ENCODE peak calls at places on chromosomes 11 and 22, in eight cellular contexts. One of them, this sample, is unnamed.

GRCh38 chr11:27420722-27421572 is 51.6 kb downstream of the LGR4 start:
- DNase-seq in uterus: no peak
- DNase-seq in esophagus squamous epithelium: no peak
- DNase-seq in spleen: no peak
- DNase-seq in lower leg skin: no peak
- DNase-seq in prostate gland: no peak
- DNase-seq in upper lobe of left lung: no peak
- DNase-seq in body of pancreas: no peak
- DNase-seq in this sample: no peak

GRCh38 chr11:130817608-130817944 is 98.7 kb downstream of the SNX19 start:
- DNase-seq in esophagus squamous epithelium: no peak
- DNase-seq in prostate gland: no peak
- DNase-seq in upper lobe of left lung: no peak
- DNase-seq in spleen: no peak
- DNase-seq in lower leg skin: no peak
- DNase-seq in body of pancreas: peak
- DNase-seq in uterus: no peak
- DNase-seq in this sample: no peak

GRCh38 chr22:20565079-20565734 is 57.8 kb downstream of the MED15 start:
- DNase-seq in prostate gland: no peak
- DNase-seq in body of pancreas: no peak
- DNase-seq in uterus: no peak
- DNase-seq in spleen: peak
- DNase-seq in upper lobe of left lung: no peak
- DNase-seq in esophagus squamous epithelium: no peak
- DNase-seq in lower leg skin: no peak
- DNase-seq in this sample: no peak

GRCh38 chr11:74474316-74474715 is 7.0 kb upstream of the KCNE3 start:
- DNase-seq in uterus: no peak
- DNase-seq in prostate gland: no peak
- DNase-seq in spleen: no peak
- DNase-seq in esophagus squamous epithelium: no peak
- DNase-seq in body of pancreas: no peak
- DNase-seq in upper lobe of left lung: no peak
- DNase-seq in lower leg skin: peak
- DNase-seq in this sample: no peak

GRCh38 chr22:48256041-48256739 is 1493.7 kb downstream of the TBC1D22A start:
- DNase-seq in prostate gland: no peak
- DNase-seq in upper lobe of left lung: no peak
- DNase-seq in body of pancreas: no peak
- DNase-seq in uterus: no peak
- DNase-seq in esophagus squamous epithelium: no peak
- DNase-seq in lower leg skin: peak
- DNase-seq in spleen: peak
- DNase-seq in this sample: no peak

GRCh38 chr22:36323182-36323854 is 64.4 kb downstream of the MYH9 start:
- DNase-seq in uterus: peak
- DNase-seq in lower leg skin: peak
- DNase-seq in spleen: no peak
- DNase-seq in upper lobe of left lung: no peak
- DNase-seq in body of pancreas: no peak
- DNase-seq in esophagus squamous epithelium: no peak
- DNase-seq in prostate gland: peak
- DNase-seq in this sample: no peak

GRCh38 chr11:33912405-33913361 is 20.8 kb upstream of the LMO2 start:
- DNase-seq in spleen: peak
- DNase-seq in lower leg skin: no peak
- DNase-seq in upper lobe of left lung: no peak
- DNase-seq in uterus: no peak
- DNase-seq in prostate gland: no peak
- DNase-seq in body of pancreas: no peak
- DNase-seq in esophagus squamous epithelium: no peak
- DNase-seq in this sample: peak

GRCh38 chr22:27719033-27719341 is 82.6 kb downstream of the MN1 start:
- DNase-seq in lower leg skin: no peak
- DNase-seq in prostate gland: no peak
- DNase-seq in esophagus squamous epithelium: no peak
- DNase-seq in uterus: no peak
- DNase-seq in upper lobe of left lung: no peak
- DNase-seq in spleen: peak
- DNase-seq in body of pancreas: no peak
- DNase-seq in this sample: no peak

GRCh38 chr22:37176464-37177061 is 11.5 kb downstream of the C1QTNF6 start:
- DNase-seq in esophagus squamous epithelium: no peak
- DNase-seq in upper lobe of left lung: no peak
- DNase-seq in body of pancreas: no peak
- DNase-seq in spleen: peak
- DNase-seq in prostate gland: peak
- DNase-seq in uterus: peak
- DNase-seq in lower leg skin: peak
- DNase-seq in this sample: no peak

GRCh38 chr11:128463386-128463829 is 124.0 kb downstream of the ETS1 start:
- DNase-seq in spleen: no peak
- DNase-seq in prostate gland: no peak
- DNase-seq in esophagus squamous epithelium: no peak
- DNase-seq in upper lobe of left lung: no peak
- DNase-seq in body of pancreas: no peak
- DNase-seq in lower leg skin: no peak
- DNase-seq in uterus: peak
- DNase-seq in this sample: no peak

GRCh38 chr11:111737877-111738205 is 28.3 kb downstream of the PPP2R1B start:
- DNase-seq in uterus: peak
- DNase-seq in spleen: no peak
- DNase-seq in lower leg skin: no peak
- DNase-seq in esophagus squamous epithelium: no peak
- DNase-seq in upper lobe of left lung: no peak
- DNase-seq in body of pancreas: no peak
- DNase-seq in prostate gland: no peak
- DNase-seq in this sample: no peak

GRCh38 chr22:47225931-47226633 is 463.6 kb downstream of the TBC1D22A start:
- DNase-seq in esophagus squamous epithelium: no peak
- DNase-seq in prostate gland: no peak
- DNase-seq in lower leg skin: peak
- DNase-seq in body of pancreas: no peak
- DNase-seq in upper lobe of left lung: no peak
- DNase-seq in uterus: no peak
- DNase-seq in spleen: no peak
- DNase-seq in this sample: no peak

GRCh38 chr11:130247289-130247688 is 67.4 kb downstream of the ZBTB44 start:
- DNase-seq in body of pancreas: no peak
- DNase-seq in upper lobe of left lung: no peak
- DNase-seq in spleen: no peak
- DNase-seq in esophagus squamous epithelium: no peak
- DNase-seq in lower leg skin: no peak
- DNase-seq in uterus: no peak
- DNase-seq in prostate gland: no peak
- DNase-seq in this sample: no peak

GRCh38 chr11:121237686-121238658 is 54.6 kb upstream of the SC5D start:
- DNase-seq in uterus: peak
- DNase-seq in prostate gland: peak
- DNase-seq in body of pancreas: peak
- DNase-seq in spleen: no peak
- DNase-seq in lower leg skin: no peak
- DNase-seq in upper lobe of left lung: peak
- DNase-seq in esophagus squamous epithelium: no peak
- DNase-seq in this sample: no peak

GRCh38 chr11:64337538-64338249 is 2.3 kb upstream of the CCDC88B start:
- DNase-seq in upper lobe of left lung: no peak
- DNase-seq in esophagus squamous epithelium: no peak
- DNase-seq in lower leg skin: no peak
- DNase-seq in body of pancreas: no peak
- DNase-seq in prostate gland: no peak
- DNase-seq in uterus: no peak
- DNase-seq in spleen: no peak
- DNase-seq in this sample: no peak

GRCh38 chr11:34978236-34979191 is 62.1 kb downstream of the PDHX start:
- DNase-seq in body of pancreas: no peak
- DNase-seq in esophagus squamous epithelium: no peak
- DNase-seq in prostate gland: no peak
- DNase-seq in lower leg skin: no peak
- DNase-seq in upper lobe of left lung: no peak
- DNase-seq in uterus: no peak
- DNase-seq in spleen: no peak
- DNase-seq in this sample: no peak

GRCh38 chr22:47606426-47606825 is 844.0 kb downstream of the TBC1D22A start:
- DNase-seq in body of pancreas: no peak
- DNase-seq in upper lobe of left lung: no peak
- DNase-seq in uterus: no peak
- DNase-seq in prostate gland: no peak
- DNase-seq in esophagus squamous epithelium: no peak
- DNase-seq in spleen: peak
- DNase-seq in lower leg skin: peak
- DNase-seq in this sample: no peak

GRCh38 chr22:30290318-30290678 is 993 bp upstream of the CASTOR1 start:
- DNase-seq in spleen: no peak
- DNase-seq in body of pancreas: no peak
- DNase-seq in lower leg skin: no peak
- DNase-seq in uterus: peak
- DNase-seq in upper lobe of left lung: no peak
- DNase-seq in prostate gland: peak
- DNase-seq in esophagus squamous epithelium: no peak
- DNase-seq in this sample: no peak

GRCh38 chr11:61904539-61905048 is 12.8 kb downstream of the RAB3IL1 start:
- DNase-seq in lower leg skin: no peak
- DNase-seq in esophagus squamous epithelium: no peak
- DNase-seq in spleen: no peak
- DNase-seq in body of pancreas: peak
- DNase-seq in uterus: no peak
- DNase-seq in upper lobe of left lung: peak
- DNase-seq in prostate gland: peak
- DNase-seq in this sample: no peak

GRCh38 chr22:23831781-23832180 is 7.0 kb downstream of the DERL3 start:
- DNase-seq in spleen: peak
- DNase-seq in uterus: no peak
- DNase-seq in body of pancreas: no peak
- DNase-seq in upper lobe of left lung: no peak
- DNase-seq in lower leg skin: no peak
- DNase-seq in esophagus squamous epithelium: no peak
- DNase-seq in prostate gland: no peak
- DNase-seq in this sample: no peak
- TF ChIP-seq POLR2A in spleen: no peak
- TF ChIP-seq POLR2A in uterus: no peak
- TF ChIP-seq POLR2A in body of pancreas: no peak
- TF ChIP-seq POLR2A in upper lobe of left lung: no peak
- TF ChIP-seq POLR2A in lower leg skin: no peak
- TF ChIP-seq POLR2A in esophagus squamous epithelium: no peak
- TF ChIP-seq POLR2A in prostate gland: no peak
- TF ChIP-seq POLR2A in this sample: no peak

GRCh38 chr11:124746621-124747243 is 5.3 kb downstream of the VSIG2 start:
- DNase-seq in body of pancreas: peak
- DNase-seq in prostate gland: peak
- DNase-seq in upper lobe of left lung: peak
- DNase-seq in spleen: peak
- DNase-seq in lower leg skin: peak
- DNase-seq in uterus: no peak
- DNase-seq in esophagus squamous epithelium: peak
- DNase-seq in this sample: peak
- TF ChIP-seq POLR2A in body of pancreas: peak
- TF ChIP-seq POLR2A in prostate gland: peak
- TF ChIP-seq POLR2A in upper lobe of left lung: peak
- TF ChIP-seq POLR2A in spleen: no peak
- TF ChIP-seq POLR2A in lower leg skin: no peak
- TF ChIP-seq POLR2A in uterus: peak
- TF ChIP-seq POLR2A in esophagus squamous epithelium: peak
- TF ChIP-seq POLR2A in this sample: no peak

DNA sequence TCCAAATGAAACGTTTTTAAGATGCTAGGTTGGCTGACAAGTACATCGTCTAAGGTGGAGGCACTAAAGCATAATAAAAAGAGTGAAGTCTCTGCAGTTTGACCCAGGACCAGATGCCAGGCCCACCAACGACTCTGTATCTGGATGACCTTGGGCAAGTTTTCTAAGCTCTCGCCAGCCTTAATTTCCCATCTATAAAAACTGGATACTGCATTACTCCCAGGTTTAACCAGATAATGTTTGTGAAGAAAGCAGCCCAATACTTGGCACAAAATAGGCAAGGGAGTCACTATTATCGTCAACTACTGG is 49.0 kb downstream of the FAM83F start:
- DNase-seq in body of pancreas: no peak
- DNase-seq in lower leg skin: no peak
- DNase-seq in prostate gland: no peak
- DNase-seq in esophagus squamous epithelium: no peak
- DNase-seq in uterus: no peak
- DNase-seq in spleen: no peak
- DNase-seq in upper lobe of left lung: no peak
- DNase-seq in this sample: no peak
- TF ChIP-seq POLR2A in body of pancreas: no peak
- TF ChIP-seq POLR2A in lower leg skin: no peak
- TF ChIP-seq POLR2A in prostate gland: no peak
- TF ChIP-seq POLR2A in esophagus squamous epithelium: no peak
- TF ChIP-seq POLR2A in uterus: no peak
- TF ChIP-seq POLR2A in spleen: no peak
- TF ChIP-seq POLR2A in upper lobe of left lung: no peak
- TF ChIP-seq POLR2A in this sample: no peak

GRCh38 chr11:92791886-92792285 is 177.6 kb upstream of the MTNR1B start:
- DNase-seq in lower leg skin: no peak
- DNase-seq in prostate gland: no peak
- DNase-seq in uterus: no peak
- DNase-seq in esophagus squamous epithelium: no peak
- DNase-seq in spleen: no peak
- DNase-seq in body of pancreas: no peak
- DNase-seq in upper lobe of left lung: no peak
- DNase-seq in this sample: no peak

GRCh38 chr11:92789761-92790160 is 179.7 kb upstream of the MTNR1B start:
- DNase-seq in upper lobe of left lung: no peak
- DNase-seq in lower leg skin: no peak
- DNase-seq in spleen: no peak
- DNase-seq in uterus: no peak
- DNase-seq in prostate gland: no peak
- DNase-seq in esophagus squamous epithelium: no peak
- DNase-seq in body of pancreas: no peak
- DNase-seq in this sample: no peak

GRCh38 chr11:92793189-92793588 is 176.3 kb upstream of the MTNR1B start:
- DNase-seq in lower leg skin: no peak
- DNase-seq in upper lobe of left lung: no peak
- DNase-seq in body of pancreas: no peak
- DNase-seq in spleen: no peak
- DNase-seq in esophagus squamous epithelium: no peak
- DNase-seq in uterus: no peak
- DNase-seq in prostate gland: no peak
- DNase-seq in this sample: no peak

GRCh38 chr11:92787638-92788037 is 181.8 kb upstream of the MTNR1B start:
- DNase-seq in lower leg skin: no peak
- DNase-seq in upper lobe of left lung: no peak
- DNase-seq in spleen: no peak
- DNase-seq in body of pancreas: no peak
- DNase-seq in prostate gland: no peak
- DNase-seq in esophagus squamous epithelium: no peak
- DNase-seq in uterus: no peak
- DNase-seq in this sample: no peak

DNA sequence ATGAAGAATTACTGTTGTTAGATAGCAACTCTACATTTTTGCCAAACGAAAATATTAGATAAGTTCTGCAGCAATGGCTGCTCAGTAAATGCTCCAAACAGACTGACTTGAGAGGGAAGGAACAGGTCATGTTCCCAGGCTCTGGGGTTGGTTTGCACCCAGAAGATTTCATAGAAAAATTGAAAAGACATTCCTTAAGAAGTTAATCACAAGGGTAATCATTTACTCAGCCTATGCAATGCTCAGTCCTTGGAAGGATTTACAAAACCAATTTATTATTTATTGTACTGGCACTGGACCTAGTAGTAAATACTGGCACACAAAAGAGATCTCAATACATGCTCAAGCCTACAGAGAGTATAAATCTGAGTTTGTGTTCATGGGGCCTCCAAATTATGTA is 179.1 kb upstream of the MTNR1B start:
- DNase-seq in body of pancreas: no peak
- DNase-seq in spleen: no peak
- DNase-seq in uterus: no peak
- DNase-seq in upper lobe of left lung: no peak
- DNase-seq in lower leg skin: no peak
- DNase-seq in prostate gland: no peak
- DNase-seq in esophagus squamous epithelium: no peak
- DNase-seq in this sample: no peak
- TF ChIP-seq POLR2A in body of pancreas: no peak
- TF ChIP-seq POLR2A in spleen: no peak
- TF ChIP-seq POLR2A in uterus: no peak
- TF ChIP-seq POLR2A in upper lobe of left lung: no peak
- TF ChIP-seq POLR2A in lower leg skin: no peak
- TF ChIP-seq POLR2A in prostate gland: no peak
- TF ChIP-seq POLR2A in esophagus squamous epithelium: no peak
- TF ChIP-seq POLR2A in this sample: no peak